ENCODE peak calls at places on chromosomes 12 and 14, in six cellular contexts. G is HepG2, D is K562, W is GM12878, N is upper lobe of left lung, X is A549. A is an unnamed sample.
A peak's percentile ranks its signal among the peaks of the same experiment; 100 is the strongest.

GRCh38 chr12:94103986-94104385 is 44.4 kb upstream of the PLXNC1 start:
- ATAC-seq in G (no peak), D (no peak), W (no peak), N (no peak), X (no peak), A (no peak)

GRCh38 chr12:54968181-54968730 is 16.3 kb downstream of the TESPA1 start:
- ATAC-seq in G (no peak), D (no peak), N (no peak), W (no peak), X (no peak), A (no peak)

GRCh38 chr12:62899568-62900390 is 35.2 kb downstream of the PPM1H start:
- ATAC-seq in D (peak; percentile 33), G (peak; percentile 59), W (no peak), N (no peak), X (no peak), A (no peak)

GRCh38 chr14:57692671-57693070 is 173.2 kb downstream of the SLC35F4 start:
- ATAC-seq in X (peak; percentile 81), D (peak; percentile 46), G (peak; percentile 68), N (no peak), W (peak; percentile 61), A (no peak)

GRCh38 chr12:9378430-9378835 is 170.2 kb upstream of the PZP start:
- ATAC-seq in X (peak; percentile 94), G (peak; percentile 95), W (peak; percentile 54), D (peak; percentile 93), N (no peak), A (no peak)

GRCh38 chr14:72443991-72444431 is 449.9 kb downstream of the DPF3 start:
- ATAC-seq in N (peak; percentile 9), W (peak; percentile 66), G (no peak), X (no peak), D (no peak), A (no peak)

GRCh38 chr12:132175496-132176357 is 31.5 kb downstream of the NOC4L start:
- ATAC-seq in G (peak; percentile 16), X (no peak), D (peak; percentile 15), W (no peak), N (no peak), A (no peak)

GRCh38 chr12:127311695-127312364 is 955.1 kb upstream of the TMEM132C start:
- ATAC-seq in W (no peak), X (no peak), G (no peak), D (no peak), N (no peak), A (no peak)

GRCh38 chr12:46451276-46452021 is 78.9 kb upstream of the SLC38A2 start:
- ATAC-seq in G (no peak), N (no peak), W (no peak), D (no peak), X (no peak), A (no peak)

GRCh38 chr14:92473261-92473946 is 40.2 kb upstream of the RIN3 start:
- ATAC-seq in D (no peak), W (no peak), G (peak; percentile 85), X (peak; percentile 74), N (peak; percentile 88), A (peak; percentile 85)

GRCh38 chr12:75831413-75831812 is 200.2 kb downstream of the PHLDA1 start:
- ATAC-seq in W (no peak), D (no peak), N (no peak), X (no peak), G (no peak), A (no peak)

GRCh38 chr12:70798016-70798768 is 122.3 kb downstream of the PTPRR start:
- ATAC-seq in N (peak; percentile 47), W (no peak), G (no peak), D (no peak), X (no peak), A (no peak)

GRCh38 chr12:99436584-99436983 is 211.0 kb upstream of the GARIN6 start:
- ATAC-seq in W (peak; percentile 94), D (no peak), X (no peak), N (no peak), G (no peak), A (no peak)

GRCh38 chr12:76025601-76026575 is 5.7 kb downstream of the PHLDA1 start:
- ATAC-seq in X (peak; percentile 40), W (peak; percentile 4), N (no peak), D (no peak), G (peak; percentile 40), A (no peak)

GRCh38 chr12:131044760-131045381 is 91.2 kb downstream of the ADGRD1 start:
- ATAC-seq in D (no peak), N (no peak), W (no peak), X (no peak), G (no peak), A (no peak)

GRCh38 chr14:51202914-51203665 is 37.0 kb upstream of the TMX1 start:
- ATAC-seq in G (peak; percentile 29), D (no peak), X (no peak), W (peak; percentile 86), N (no peak), A (peak; percentile 7)

GRCh38 chr12:5060958-5061357 is 17.3 kb downstream of the KCNA5 start:
- ATAC-seq in N (no peak), W (no peak), G (no peak), X (no peak), D (no peak), A (no peak)

GRCh38 chr14:76081642-76082041 is 70.1 kb upstream of the GPATCH2L start:
- ATAC-seq in G (no peak), W (no peak), D (no peak), N (peak; percentile 58), X (no peak), A (no peak)

DNA sequence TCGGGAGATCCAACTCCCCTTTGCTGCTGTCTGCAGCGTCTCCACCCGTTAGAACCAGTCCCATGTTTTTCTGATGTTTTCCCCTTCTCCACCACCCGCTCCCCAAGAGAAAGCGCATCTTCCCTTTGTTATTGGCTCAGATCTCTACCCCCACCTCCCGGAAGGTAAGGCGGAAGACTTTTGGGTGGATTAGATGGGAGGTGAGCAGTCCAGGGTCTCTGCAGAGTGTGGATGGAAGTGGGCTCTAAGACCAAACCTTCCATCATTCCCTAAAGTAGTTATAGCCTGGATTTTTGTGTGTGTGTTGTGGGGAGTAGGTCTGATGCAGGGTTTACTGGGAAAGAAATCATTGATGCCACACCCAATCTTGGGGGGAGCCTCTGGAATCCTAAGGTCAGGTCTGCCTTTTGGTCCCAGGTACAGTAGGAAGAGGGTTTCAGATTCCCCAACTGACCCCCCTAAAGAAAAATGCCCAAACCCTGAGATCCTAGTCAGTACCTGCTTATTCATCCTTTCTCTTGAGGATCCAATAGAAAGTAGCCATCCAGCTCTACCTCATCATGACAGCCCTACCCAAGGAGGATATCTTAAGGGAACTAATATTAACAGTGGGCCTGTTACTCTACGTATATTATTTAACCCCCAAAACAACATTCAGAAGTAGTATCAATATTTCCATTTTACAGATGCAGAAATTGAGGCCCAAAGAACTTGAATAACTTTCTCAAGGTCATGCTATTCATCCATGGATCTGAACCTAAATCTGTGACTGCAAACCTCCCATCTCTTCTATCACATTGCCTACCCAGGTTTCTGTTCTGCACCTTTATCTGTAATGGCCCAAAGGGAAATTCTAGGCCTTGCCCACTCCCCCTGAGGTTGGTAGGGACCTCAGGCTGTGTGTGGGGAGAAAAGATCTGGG is 1.0 kb downstream of the KIF5A start:
- ATAC-seq in W (no peak), X (no peak), G (no peak), N (no peak), D (no peak), A (no peak)
- H3K4me3 ChIP-seq in W (no peak overlapping the region), X (no peak overlapping the region), G (peak overlapping the region; percentile 75), N (no peak overlapping the region), D (peak overlapping the region; percentile 69), A (no peak overlapping the region)

GRCh38 chr14:69005432-69006148 is 26.5 kb upstream of the ACTN1 start:
- ATAC-seq in W (no peak), X (peak; percentile 84), G (peak; percentile 63), N (peak; percentile 59), D (peak; percentile 36), A (peak; percentile 92)
- TF ChIP-seq EP300 in W (no peak), X (no peak), G (no peak), N (peak; percentile 42), D (no peak), A (no peak)

GRCh38 chr12:66497000-66497897 is 181.6 kb downstream of the GRIP1 start:
- ATAC-seq in G (no peak), W (no peak), N (no peak), D (no peak), X (no peak), A (no peak)
- H3K27ac ChIP-seq in G (no peak overlapping the region), W (no peak overlapping the region), N (no peak overlapping the region), D (no peak overlapping the region), X (no peak overlapping the region), A (no peak overlapping the region)

DNA sequence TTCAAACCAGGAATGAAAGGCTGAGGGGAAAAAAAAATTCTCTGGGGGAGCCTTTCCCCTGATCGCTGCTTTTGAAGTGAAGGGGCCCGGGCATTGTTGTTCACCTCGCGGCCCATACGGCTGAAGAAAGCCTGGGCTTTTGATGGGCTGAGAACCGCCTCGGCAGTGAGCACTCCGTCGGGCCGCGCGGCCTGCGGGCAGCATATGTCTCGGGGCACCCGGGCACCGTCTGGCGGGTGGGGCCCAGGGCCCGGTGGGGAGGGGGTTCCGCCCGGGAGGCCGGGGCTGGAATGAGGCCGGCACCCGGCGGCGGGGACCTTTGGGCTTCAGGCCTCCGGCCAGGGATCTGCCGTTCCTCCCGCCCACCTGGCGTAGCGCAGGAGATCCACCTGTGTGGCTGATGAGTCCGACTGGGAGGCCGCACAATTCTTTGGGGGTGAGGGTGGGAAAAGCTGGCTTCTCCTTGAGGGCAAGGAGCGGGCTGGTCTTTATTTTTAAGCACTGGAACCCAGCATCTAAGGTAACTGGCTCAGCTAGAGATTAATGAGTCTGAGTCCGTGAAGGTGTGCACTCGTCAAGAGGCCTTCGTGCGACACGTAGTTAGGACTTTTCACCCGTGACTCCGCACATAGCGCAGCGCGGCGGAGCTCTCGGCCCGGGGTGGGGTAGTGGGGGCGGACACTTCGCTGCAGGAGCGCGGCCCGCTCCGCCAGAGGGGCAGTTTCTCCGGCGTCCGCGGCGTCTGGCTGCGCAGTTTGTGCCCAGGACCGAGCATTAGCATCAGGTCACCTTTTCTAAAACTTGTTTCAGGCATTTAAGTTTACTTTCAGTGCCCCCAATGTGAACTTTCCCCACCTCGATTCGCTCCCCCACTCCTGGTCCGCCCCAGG is 10.6 kb downstream of the FOXA1 start:
- ATAC-seq in G (no peak), W (no peak), D (no peak), N (peak; percentile 31), X (no peak), A (no peak)
- H3K4me3 ChIP-seq in G (peak overlapping the region; percentile 70), W (no peak overlapping the region), D (no peak overlapping the region), N (no peak overlapping the region), X (peak overlapping the region; percentile 81), A (no peak overlapping the region)

GRCh38 chr14:20683896-20684661 is at the start of gene RNASE4:
- ATAC-seq in D (peak; percentile 52), N (peak; percentile 70), X (peak; percentile 62), W (peak; percentile 34), G (peak; percentile 29), A (peak; percentile 69)

GRCh38 chr14:20681348-20682126 is 2.8 kb upstream of the RNASE4 start:
- ATAC-seq in N (peak; percentile 52), W (peak; percentile 34), G (peak; percentile 22), D (peak; percentile 13), X (peak; percentile 16), A (peak; percentile 35)

GRCh38 chr14:20682127-20682434 is 2.3 kb upstream of the RNASE4 start:
- ATAC-seq in D (no peak), W (no peak), X (no peak), N (no peak), G (no peak), A (no peak)

GRCh38 chr14:20683125-20683895 is 1.1 kb upstream of the RNASE4 start:
- ATAC-seq in X (peak; percentile 66), W (peak; percentile 49), D (peak; percentile 77), N (peak; percentile 70), G (peak; percentile 42), A (peak; percentile 45)

GRCh38 chr14:20682435-20683124 is 1.8 kb upstream of the RNASE4 start:
- ATAC-seq in G (peak; percentile 74), W (peak; percentile 74), X (peak; percentile 77), N (peak; percentile 91), D (peak; percentile 83), A (peak; percentile 87)
- TF ChIP-seq EP300 in G (no peak), W (no peak), X (no peak), N (no peak), D (no peak), A (no peak)